ENCODE peak calls at places on chromosomes 5 and 9, in five cellular contexts. F, U, S, D and G are unnamed samples.

GRCh38 chr5:133247881-133248642 is 196.2 kb downstream of the HSPA4 start:
- DNase-seq in F (no peak), U (no peak), S (peak; percentile 71), D (no peak), G (peak; percentile 83)

GRCh38 chr5:58381566-58381965 is 78.3 kb downstream of the PLK2 start:
- DNase-seq in F (no peak), U (no peak), S (no peak), D (no peak), G (no peak)

GRCh38 chr9:20215552-20215951 is 406.7 kb downstream of the MLLT3 start:
- DNase-seq in F (no peak), U (no peak), S (no peak), D (no peak), G (no peak)

GRCh38 chr5:100867039-100867562 is 36.0 kb downstream of the ST8SIA4 start:
- DNase-seq in F (no peak), U (no peak), S (no peak), D (no peak), G (no peak)

GRCh38 chr5:65928341-65928752 is 2.0 kb downstream of the ERBIN start:
- DNase-seq in F (no peak), U (no peak), S (peak; percentile 28), D (no peak), G (no peak)

GRCh38 chr5:74552101-74552500 is 88.4 kb downstream of the ENC1 start:
- DNase-seq in F (no peak), U (no peak), S (no peak), D (no peak), G (peak; percentile 12)

GRCh38 chr5:94908889-94909480 is 290.5 kb downstream of the SLF1 start:
- DNase-seq in F (peak; percentile 69), U (no peak), S (peak; percentile 66), D (no peak), G (no peak)

GRCh38 chr9:72579880-72580570 is 58.6 kb downstream of the TMC1 start:
- DNase-seq in F (peak; percentile 56), U (no peak), S (peak; percentile 29), D (no peak), G (no peak)

GRCh38 chr5:172788771-172789686 is 18.0 kb upstream of the DUSP1 start:
- DNase-seq in F (no peak), U (peak; percentile 94), S (peak; percentile 62), D (peak; percentile 83), G (peak; percentile 22)

GRCh38 chr5:1783214-1783551 is 16.5 kb downstream of the MRPL36 start:
- DNase-seq in F (no peak), U (no peak), S (no peak), D (no peak), G (no peak)

GRCh38 chr5:150413176-150413901 is 629 bp upstream of the CD74 start:
- DNase-seq in F (no peak), U (peak; percentile 18), S (no peak), D (no peak), G (no peak)

GRCh38 chr5:135031146-135031812 is 2.7 kb downstream of the PITX1 start:
- DNase-seq in F (no peak), U (no peak), S (peak; percentile 14), D (no peak), G (no peak)

GRCh38 chr9:133186736-133187135 is 22.3 kb downstream of the OBP2B start:
- DNase-seq in F (no peak), U (no peak), S (no peak), D (no peak), G (no peak)

GRCh38 chr5:157747173-157747758 is 3.8 kb downstream of the LSM11 start:
- DNase-seq in F (no peak), U (no peak), S (no peak), D (no peak), G (no peak)

GRCh38 chr9:21542780-21543179 is 60.7 kb upstream of the IFNE start:
- DNase-seq in F (no peak), U (no peak), S (peak; percentile 11), D (no peak), G (no peak)

GRCh38 chr5:151899400-151899799 is 25.3 kb downstream of the GLRA1 start:
- DNase-seq in F (no peak), U (no peak), S (no peak), D (no peak), G (no peak)

GRCh38 chr9:138044485-138045383 is 167.2 kb downstream of the CACNA1B start:
- DNase-seq in F (no peak), U (peak; percentile 31), S (no peak), D (peak; percentile 42), G (no peak)

GRCh38 chr9:90964101-90965020 is 162.7 kb downstream of the SYK start:
- DNase-seq in F (no peak), U (no peak), S (no peak), D (no peak), G (no peak)

GRCh38 chr5:170923910-170924620 is 62.2 kb downstream of the RANBP17 start:
- DNase-seq in F (no peak), U (no peak), S (no peak), D (no peak), G (no peak)

GRCh38 chr9:137717776-137718327 is 99.0 kb downstream of the EHMT1 start:
- DNase-seq in F (no peak), U (no peak), S (no peak), D (no peak), G (no peak)

GRCh38 chr5:57539281-57539701 is 56.7 kb upstream of the ACTBL2 start:
- DNase-seq in F (no peak), U (no peak), S (peak; percentile 21), D (no peak), G (no peak)

GRCh38 chr5:172076783-172077244 is 70.4 kb upstream of the FBXW11 start:
- DNase-seq in F (no peak), U (no peak), S (no peak), D (no peak), G (no peak)

GRCh38 chr9:90287567-90288274 is 354.9 kb downstream of the DIRAS2 start:
- DNase-seq in F (no peak), U (no peak), S (no peak), D (no peak), G (no peak)

GRCh38 chr5:178786424-178786823 is 56.0 kb upstream of the ZNF354A start:
- DNase-seq in F (no peak), U (peak; percentile 16), S (no peak), D (no peak), G (no peak)

DNA sequence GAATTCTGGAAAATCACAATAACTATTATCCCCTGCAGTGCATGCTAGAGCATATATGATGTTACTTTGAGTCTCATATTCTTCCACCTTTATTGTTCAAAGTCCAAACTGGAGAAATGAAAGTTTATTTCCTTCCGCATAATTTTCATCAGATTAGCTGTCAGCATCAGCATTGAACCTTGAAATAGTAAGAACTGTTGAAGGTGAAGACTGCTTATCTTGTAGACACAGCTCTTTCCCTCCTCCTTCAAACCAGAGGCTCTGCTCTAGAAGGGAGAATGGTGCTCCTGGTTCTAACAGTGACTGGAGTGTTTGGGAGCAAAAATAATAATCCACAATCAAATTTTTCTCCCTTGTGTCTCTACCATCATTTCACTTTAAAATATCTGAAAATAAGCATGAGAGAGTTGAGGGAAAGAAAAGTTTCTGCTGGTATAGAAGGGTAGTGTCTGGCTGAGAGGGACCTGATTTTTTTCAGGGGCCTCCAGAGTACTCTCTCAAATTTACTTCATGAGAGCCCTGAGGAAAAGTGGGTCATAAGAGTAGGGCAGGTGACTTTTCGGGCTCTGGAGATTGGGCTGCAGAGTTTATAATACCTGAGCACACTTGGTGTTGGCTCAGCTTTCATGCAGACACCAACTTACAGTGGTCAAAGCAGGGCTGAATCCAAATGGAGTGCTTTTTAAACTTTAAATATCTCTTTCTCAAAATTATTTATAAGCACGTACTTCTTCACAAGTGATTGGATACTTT is 170.4 kb downstream of the ZDHHC21 start:
- DNase-seq in F (no peak), U (no peak), S (no peak), D (no peak), G (no peak)
- H3K36me3 ChIP-seq in F (no peaks in the 10 kb centered on the region), U (no peaks in the 10 kb centered on the region), S (no peaks in the 10 kb centered on the region), D (no peaks in the 10 kb centered on the region), G (no peaks in the 10 kb centered on the region)

DNA sequence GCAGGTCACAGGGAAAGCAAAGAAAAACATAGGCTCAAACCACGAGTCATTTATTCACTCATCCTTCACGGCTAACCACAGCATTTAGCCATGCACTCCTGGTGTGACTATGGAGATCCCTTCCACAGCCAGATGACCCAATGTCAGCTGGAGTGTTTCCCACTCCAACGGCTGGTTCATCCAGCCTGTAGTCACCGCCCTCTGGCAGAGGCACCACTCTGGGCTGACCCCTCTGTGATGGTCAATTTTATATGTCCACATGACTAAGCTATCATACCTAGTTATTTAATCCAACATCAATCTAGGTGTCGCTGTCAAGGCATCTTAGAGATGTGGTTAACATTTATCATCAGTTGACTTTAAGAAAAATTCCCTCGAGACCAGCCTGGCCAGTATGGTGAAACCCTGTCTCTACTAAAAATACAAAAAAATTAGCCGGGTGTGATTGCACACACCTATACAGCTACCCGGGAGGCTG is 9.5 kb upstream of the PHF19 start:
- DNase-seq in F (peak; percentile 77), U (no peak), S (peak; percentile 72), D (peak; percentile 72), G (peak; percentile 92)
- H3K4me3 ChIP-seq in F (no peak overlapping the region), U (no peak overlapping the region), S (no peak overlapping the region), D (no peak overlapping the region), G (no peak overlapping the region)

GRCh38 chr5:112830378-112830777 is 30.7 kb upstream of the SRP19 start:
- DNase-seq in F (no peak), U (no peak), S (no peak), D (no peak), G (no peak)

GRCh38 chr5:112833971-112834370 is 27.1 kb upstream of the SRP19 start:
- DNase-seq in F (no peak), U (no peak), S (no peak), D (no peak), G (no peak)
- H3K36me3 ChIP-seq in F (peaks cover 10% of the 10 kb centered on the region), U (no peaks in the 10 kb centered on the region), S (peaks cover 4% of the 10 kb centered on the region), D (peaks cover 34% of the 10 kb centered on the region), G (peaks cover 39% of the 10 kb centered on the region)

GRCh38 chr9:92948632-92949031 is 1.3 kb downstream of the FGD3 start:
- DNase-seq in F (no peak), U (no peak), S (no peak), D (no peak), G (no peak)

GRCh38 chr9:92949266-92949982 is 2.1 kb downstream of the FGD3 start:
- DNase-seq in F (no peak), U (no peak), S (no peak), D (no peak), G (no peak)

GRCh38 chr9:92945796-92946195 is 1.5 kb upstream of the FGD3 start:
- DNase-seq in F (no peak), U (no peak), S (no peak), D (no peak), G (no peak)

GRCh38 chr9:92948032-92948534 is 760 bp downstream of the FGD3 start:
- DNase-seq in F (no peak), U (no peak), S (no peak), D (no peak), G (no peak)

DNA sequence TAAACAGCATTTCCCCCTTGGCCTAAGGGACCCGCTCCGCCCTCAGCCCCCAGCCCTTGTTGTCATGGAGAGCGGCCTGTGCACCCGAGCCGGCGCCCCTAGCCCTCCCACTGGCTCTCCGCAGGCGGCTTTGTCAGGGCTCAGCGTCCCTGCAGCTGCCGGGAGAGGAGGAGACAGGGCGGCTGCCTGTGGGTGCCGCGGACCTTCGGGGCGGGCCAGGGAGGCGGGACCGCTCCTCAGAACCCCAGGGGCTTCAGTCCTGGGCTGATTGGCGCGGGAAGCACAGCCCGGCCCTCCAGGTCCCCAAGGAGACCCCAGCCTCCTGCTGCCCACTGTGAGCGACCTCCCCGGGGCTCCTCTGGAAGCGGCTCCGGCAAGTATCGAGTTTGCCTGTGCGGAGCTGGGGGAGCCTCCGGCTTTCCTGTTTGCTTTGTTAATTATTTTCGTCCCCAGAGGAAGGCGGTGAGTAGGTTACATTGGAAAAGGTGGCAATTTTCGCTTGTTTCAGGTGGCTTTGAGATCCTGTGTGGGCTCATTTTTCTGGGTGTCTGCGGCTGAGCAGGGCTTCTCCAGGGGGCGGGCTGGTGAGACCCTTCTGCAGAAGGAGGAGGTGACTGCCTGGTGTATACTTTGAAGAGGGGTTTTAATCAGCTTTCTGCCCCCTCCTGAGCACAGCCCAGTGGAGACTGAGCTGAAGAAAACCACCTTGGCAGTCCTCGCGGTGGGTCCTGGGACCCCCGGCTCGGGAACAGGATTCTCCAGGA is at the start of gene FGD3:
- DNase-seq in F (peak; percentile 11), U (no peak), S (no peak), D (no peak), G (peak; percentile 26)
- H3K4me3 ChIP-seq in F (peak within 1 kb of the TSS; percentile 70), U (peak within 1 kb of the TSS; percentile 38), S (peak within 1 kb of the TSS; percentile 21), D (peak within 1 kb of the TSS; percentile 41), G (peak within 1 kb of the TSS; percentile 36)